ENCODE peak calls at places on chromosomes 1 and 21, in ten cellular contexts. D, U, V, G, O, W, R, C, M and K are unnamed samples. For H3K27me3, the result is how much of the 10 kb centered on the place peaks cover.

GRCh38 chr1:212514056-212514614 is 81.4 kb downstream of the NENF start:
- DNase-seq in D (peak), U (no peak), V (no peak), G (peak), O (peak), W (peak), R (no peak), C (peak), M (no peak), K (peak)

GRCh38 chr1:157496121-157496526 is 56.2 kb downstream of the FCRL5 start:
- DNase-seq in D (peak), U (peak), V (no peak), G (no peak), O (peak), W (peak), R (no peak), C (peak), M (no peak), K (no peak)

GRCh38 chr1:162502928-162503327 is 5.3 kb downstream of the UHMK1 start:
- DNase-seq in D (no peak), U (no peak), V (no peak), G (no peak), O (no peak), W (no peak), R (no peak), C (peak), M (peak), K (no peak)

GRCh38 chr1:221897312-221897711 is 155.4 kb upstream of the DUSP10 start:
- DNase-seq in D (no peak), U (no peak), V (no peak), G (no peak), O (no peak), W (no peak), R (no peak), C (peak), M (peak), K (no peak)

GRCh38 chr1:65357291-65357960 is 48.1 kb downstream of the DNAJC6 start:
- DNase-seq in D (no peak), U (no peak), V (no peak), G (no peak), O (no peak), W (no peak), R (no peak), C (no peak), M (no peak), K (no peak)

GRCh38 chr1:164836614-164837018 is 277.6 kb downstream of the PBX1 start:
- DNase-seq in D (no peak), U (no peak), V (no peak), G (no peak), O (no peak), W (no peak), R (no peak), C (no peak), M (no peak), K (no peak)

GRCh38 chr1:173509797-173510196 is 32.7 kb downstream of the PRDX6 start:
- DNase-seq in D (no peak), U (no peak), V (no peak), G (no peak), O (no peak), W (no peak), R (no peak), C (no peak), M (no peak), K (no peak)

GRCh38 chr1:166305371-166305770 is 138.6 kb upstream of the FAM78B start:
- DNase-seq in D (no peak), U (no peak), V (no peak), G (no peak), O (no peak), W (no peak), R (no peak), C (no peak), M (no peak), K (no peak)

GRCh38 chr1:32400876-32401631 is 6.8 kb upstream of the BSDC1 start:
- DNase-seq in D (peak), U (no peak), V (peak), G (peak), O (peak), W (peak), R (peak), C (peak), M (peak), K (peak)

DNA sequence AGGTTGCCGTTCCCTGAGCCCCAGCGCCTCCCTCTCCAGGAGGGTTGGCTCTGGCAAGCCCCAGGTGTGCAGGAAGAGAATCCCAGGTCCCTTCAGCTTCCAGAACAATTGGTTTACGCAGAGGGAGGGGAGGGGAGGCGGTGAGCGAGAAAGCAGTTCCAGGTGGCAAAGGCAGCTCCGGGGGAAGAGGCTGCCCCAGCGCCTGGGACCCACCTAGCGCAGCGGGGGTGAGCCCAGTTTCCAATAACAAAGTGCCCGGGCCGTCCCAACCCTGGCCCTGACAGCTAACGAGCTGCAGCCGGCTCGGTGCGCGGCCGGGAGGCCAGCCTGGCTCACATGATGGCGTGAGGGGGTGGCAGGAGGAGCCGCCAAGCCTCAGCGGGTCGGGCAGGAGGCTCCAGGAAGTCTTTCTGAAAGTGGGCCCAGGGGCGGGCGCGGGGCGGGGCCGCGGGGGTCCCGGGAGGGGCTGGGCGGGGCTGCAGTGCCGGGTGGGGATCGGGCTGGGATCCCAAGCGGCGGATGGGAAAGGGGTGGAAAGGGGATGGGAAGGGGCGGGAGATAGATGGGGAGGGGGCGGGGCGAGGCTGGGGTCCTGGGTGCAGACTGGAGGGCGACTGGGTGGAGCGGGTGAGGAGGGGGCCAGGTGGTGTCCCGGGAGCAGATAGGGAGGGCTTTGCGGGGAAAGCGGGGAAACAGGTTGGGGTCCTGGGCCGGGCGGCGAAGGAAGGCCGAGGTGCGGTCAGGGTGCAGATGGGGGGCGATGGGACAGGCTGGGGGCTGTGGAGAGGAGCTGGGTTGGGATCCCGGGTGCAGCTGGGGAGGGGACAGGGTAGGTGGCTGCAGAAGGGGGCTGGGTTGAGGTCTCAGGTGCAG is 22.8 kb downstream of the DHRS3 start:
- DNase-seq in D (peak), U (no peak), V (peak), G (peak), O (peak), W (peak), R (peak), C (peak), M (peak), K (peak)
- H3K27me3 ChIP-seq in D (under half), U (under half), V (under half), G (under half), O (under half), W (under half), R (under half), C (under half), M (under half), K (under half)

DNA sequence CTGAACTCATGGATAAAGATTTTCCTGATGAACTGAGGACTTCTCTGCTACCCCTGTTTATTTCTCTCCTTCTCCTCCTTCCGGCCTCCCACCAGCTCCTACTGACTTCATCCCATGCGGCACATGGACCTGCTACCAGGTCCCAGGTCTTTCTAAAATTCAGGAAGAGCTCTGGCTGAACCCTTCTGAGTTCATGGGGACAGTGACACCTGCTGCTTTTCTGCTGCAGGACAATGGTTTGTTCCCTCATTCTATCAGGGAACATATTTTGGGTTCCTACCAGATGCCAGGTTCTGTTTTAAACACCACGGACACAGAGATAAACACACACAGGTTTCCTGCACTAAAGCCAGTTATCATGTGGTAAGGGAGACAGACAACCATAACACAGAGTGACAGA is 114.1 kb upstream of the RAB4A start:
- DNase-seq in D (no peak), U (peak), V (no peak), G (peak), O (no peak), W (peak), R (no peak), C (peak), M (no peak), K (no peak)
- TF ChIP-seq CTCF in D (no peak), U (peak), V (no peak), G (peak), O (peak), W (peak), R (no peak), C (peak), M (peak), K (peak)

DNA sequence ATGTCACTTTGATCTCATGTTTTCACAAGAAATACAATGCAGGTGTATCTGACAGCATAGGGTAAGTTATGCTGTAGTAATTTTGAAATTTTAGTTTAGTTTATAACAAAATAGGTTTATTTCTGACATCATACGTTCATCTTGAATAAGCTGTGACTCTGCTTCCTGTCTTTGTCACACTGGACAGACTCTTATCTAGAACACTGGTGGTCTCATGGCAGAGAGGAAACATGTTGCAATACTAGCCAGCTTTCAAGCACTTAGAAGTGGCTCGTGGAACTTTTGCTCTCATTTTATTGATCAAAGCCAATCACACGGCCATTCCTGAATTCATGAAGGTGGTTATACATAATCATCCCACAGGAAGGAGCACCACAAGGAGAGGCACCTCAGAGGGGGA is 46.6 kb downstream of the CYP2J2 start:
- DNase-seq in D (no peak), U (no peak), V (no peak), G (no peak), O (no peak), W (no peak), R (no peak), C (no peak), M (no peak), K (no peak)
- H3K27me3 ChIP-seq in D (under half), U (under half), V (under half), G (under half), O (under half), W (under half), R (under half), C (under half), M (under half), K (under half)

GRCh38 chr21:34947122-34947534 is 102.0 kb downstream of the RUNX1 start:
- DNase-seq in D (no peak), U (no peak), V (no peak), G (no peak), O (no peak), W (no peak), R (no peak), C (no peak), M (no peak), K (no peak)
- TF ChIP-seq CTCF in D (no peak), U (no peak), V (no peak), G (no peak), O (no peak), W (no peak), R (no peak), C (no peak), M (no peak), K (no peak)

GRCh38 chr1:47508900-47509488 is 71.2 kb downstream of the FOXD2 start:
- DNase-seq in D (no peak), U (no peak), V (no peak), G (peak), O (no peak), W (no peak), R (no peak), C (no peak), M (no peak), K (no peak)
- H3K27me3 ChIP-seq in D (under half), U (under half), V (half or more), G (under half), O (under half), W (under half), R (under half), C (half or more), M (under half), K (under half)

DNA sequence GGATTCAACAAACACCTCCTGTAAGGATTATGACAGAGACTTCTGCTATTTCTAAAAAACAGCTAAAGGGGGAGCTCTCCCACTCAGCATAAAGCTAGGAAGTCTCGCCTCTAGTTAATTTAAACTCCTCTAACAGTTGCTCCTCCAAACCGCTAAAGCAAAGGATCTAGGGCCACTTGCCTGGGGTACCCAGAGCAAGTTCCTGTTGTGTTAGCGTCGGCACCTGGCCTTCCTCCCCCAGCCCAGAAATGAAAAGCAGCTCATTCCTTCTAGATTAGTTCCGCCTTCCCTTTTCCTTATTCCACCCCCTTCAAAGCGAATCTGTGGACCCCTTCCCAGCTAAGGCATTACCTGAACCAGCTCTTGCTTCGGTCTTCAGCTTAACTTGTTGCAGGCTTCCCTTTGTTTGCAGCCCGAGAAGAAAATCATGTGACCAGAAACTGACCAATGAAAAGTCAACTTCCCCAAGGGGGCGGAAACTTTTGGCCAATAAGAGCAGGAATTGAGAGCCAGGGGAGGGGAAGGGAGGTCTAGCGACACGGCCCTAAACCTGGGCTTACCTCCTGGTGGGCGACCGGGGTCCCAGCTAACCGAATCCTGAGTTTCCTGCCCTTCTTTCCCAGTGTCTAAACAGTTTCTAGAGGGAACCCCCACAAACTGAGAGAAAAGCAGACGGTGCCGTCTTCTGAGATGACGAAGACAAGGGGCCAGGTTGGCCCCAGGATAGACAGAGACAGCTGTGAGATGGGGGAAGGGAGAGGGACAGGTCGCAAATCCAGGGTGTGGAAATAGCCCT is at the start of gene PBXIP1:
- DNase-seq in D (peak), U (no peak), V (peak), G (peak), O (peak), W (peak), R (peak), C (peak), M (no peak), K (peak)
- TF ChIP-seq CTCF in D (no peak), U (no peak), V (no peak), G (no peak), O (no peak), W (no peak), R (no peak), C (peak), M (peak), K (no peak)

DNA sequence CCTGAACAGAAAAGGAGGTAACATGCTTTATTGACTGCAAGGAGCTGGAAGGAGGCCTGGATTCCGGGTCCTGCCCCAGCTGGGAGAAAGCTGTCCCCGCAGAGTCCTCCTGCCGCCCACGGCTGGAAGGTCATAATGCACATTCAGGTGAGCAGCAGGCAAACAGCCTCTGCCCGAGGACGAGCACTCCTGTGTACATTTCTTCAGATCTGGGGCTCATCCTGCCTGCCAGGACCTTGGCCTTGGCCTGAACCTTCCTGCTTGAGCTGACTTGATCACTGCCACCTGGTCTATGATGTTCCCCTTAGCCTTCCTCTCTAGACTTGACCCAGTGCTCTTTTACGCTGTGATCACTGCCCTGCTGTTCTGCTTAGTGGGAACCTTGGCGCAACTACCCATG is 17.9 kb upstream of the ZNF436 start:
- DNase-seq in D (no peak), U (no peak), V (no peak), G (no peak), O (no peak), W (no peak), R (no peak), C (no peak), M (no peak), K (no peak)
- H3K27me3 ChIP-seq in D (under half), U (under half), V (under half), G (under half), O (under half), W (under half), R (under half), C (under half), M (under half), K (under half)